ENCODE peak calls at places on chromosomes 12 and 14, in nine cellular contexts. One of them, this sample, is unnamed. For H3K27me3, the result is how much of the 10 kb centered on the place peaks cover.

GRCh38 chr12:70074510-70074909 is 168.7 kb upstream of the CNOT2 start:
- DNase-seq in right lobe of liver: no peak
- DNase-seq in Peyer's patch: no peak
- DNase-seq in endothelial cell of umbilical vein: no peak
- DNase-seq in tibial nerve: no peak
- DNase-seq in IMR-90: no peak
- DNase-seq in esophagus squamous epithelium: no peak
- DNase-seq in sigmoid colon: no peak
- DNase-seq in body of pancreas: no peak
- DNase-seq in this sample: no peak

GRCh38 chr14:90547250-90547649 is 150.4 kb downstream of the CALM1 start:
- DNase-seq in right lobe of liver: no peak
- DNase-seq in Peyer's patch: no peak
- DNase-seq in endothelial cell of umbilical vein: no peak
- DNase-seq in tibial nerve: no peak
- DNase-seq in IMR-90: no peak
- DNase-seq in esophagus squamous epithelium: no peak
- DNase-seq in sigmoid colon: no peak
- DNase-seq in body of pancreas: no peak
- DNase-seq in this sample: no peak

GRCh38 chr12:121514184-121514742 is 66.6 kb downstream of the KDM2B start:
- DNase-seq in right lobe of liver: no peak
- DNase-seq in Peyer's patch: no peak
- DNase-seq in endothelial cell of umbilical vein: no peak
- DNase-seq in tibial nerve: no peak
- DNase-seq in IMR-90: no peak
- DNase-seq in esophagus squamous epithelium: no peak
- DNase-seq in sigmoid colon: no peak
- DNase-seq in body of pancreas: no peak
- DNase-seq in this sample: no peak

GRCh38 chr12:39483597-39483996 is 40.7 kb upstream of the KIF21A start:
- DNase-seq in right lobe of liver: no peak
- DNase-seq in Peyer's patch: no peak
- DNase-seq in endothelial cell of umbilical vein: no peak
- DNase-seq in tibial nerve: no peak
- DNase-seq in IMR-90: no peak
- DNase-seq in esophagus squamous epithelium: no peak
- DNase-seq in sigmoid colon: no peak
- DNase-seq in body of pancreas: no peak
- DNase-seq in this sample: no peak

GRCh38 chr12:14322403-14322802 is 43.1 kb upstream of the ATF7IP start:
- DNase-seq in right lobe of liver: no peak
- DNase-seq in Peyer's patch: no peak
- DNase-seq in endothelial cell of umbilical vein: no peak
- DNase-seq in tibial nerve: no peak
- DNase-seq in IMR-90: peak
- DNase-seq in esophagus squamous epithelium: no peak
- DNase-seq in sigmoid colon: no peak
- DNase-seq in body of pancreas: no peak
- DNase-seq in this sample: no peak

GRCh38 chr14:77139540-77140342 is 1.9 kb downstream of the ZDHHC22 start:
- DNase-seq in right lobe of liver: peak
- DNase-seq in Peyer's patch: no peak
- DNase-seq in endothelial cell of umbilical vein: no peak
- DNase-seq in tibial nerve: no peak
- DNase-seq in IMR-90: no peak
- DNase-seq in esophagus squamous epithelium: no peak
- DNase-seq in sigmoid colon: no peak
- DNase-seq in body of pancreas: peak
- DNase-seq in this sample: no peak

GRCh38 chr12:118397693-118398440 is 21.5 kb downstream of the SUDS3 start:
- DNase-seq in right lobe of liver: no peak
- DNase-seq in Peyer's patch: no peak
- DNase-seq in endothelial cell of umbilical vein: no peak
- DNase-seq in tibial nerve: no peak
- DNase-seq in IMR-90: peak
- DNase-seq in esophagus squamous epithelium: no peak
- DNase-seq in sigmoid colon: no peak
- DNase-seq in body of pancreas: no peak
- DNase-seq in this sample: no peak

GRCh38 chr12:114013601-114014345 is 47.6 kb upstream of the RBM19 start:
- DNase-seq in right lobe of liver: no peak
- DNase-seq in Peyer's patch: no peak
- DNase-seq in endothelial cell of umbilical vein: no peak
- DNase-seq in tibial nerve: no peak
- DNase-seq in IMR-90: peak
- DNase-seq in esophagus squamous epithelium: no peak
- DNase-seq in sigmoid colon: no peak
- DNase-seq in body of pancreas: no peak
- DNase-seq in this sample: no peak

GRCh38 chr12:123064885-123065619 is 84.6 kb downstream of the ARL6IP4 start:
- DNase-seq in right lobe of liver: no peak
- DNase-seq in Peyer's patch: no peak
- DNase-seq in endothelial cell of umbilical vein: no peak
- DNase-seq in tibial nerve: no peak
- DNase-seq in IMR-90: no peak
- DNase-seq in esophagus squamous epithelium: no peak
- DNase-seq in sigmoid colon: no peak
- DNase-seq in body of pancreas: no peak
- DNase-seq in this sample: no peak

GRCh38 chr12:19855876-19856275 is 416.6 kb downstream of the AEBP2 start:
- DNase-seq in right lobe of liver: no peak
- DNase-seq in Peyer's patch: no peak
- DNase-seq in endothelial cell of umbilical vein: no peak
- DNase-seq in tibial nerve: no peak
- DNase-seq in IMR-90: no peak
- DNase-seq in esophagus squamous epithelium: no peak
- DNase-seq in sigmoid colon: no peak
- DNase-seq in body of pancreas: no peak
- DNase-seq in this sample: no peak

GRCh38 chr14:85531141-85531593 is 1.2 kb downstream of the FLRT2 start:
- DNase-seq in right lobe of liver: peak
- DNase-seq in Peyer's patch: peak
- DNase-seq in endothelial cell of umbilical vein: peak
- DNase-seq in tibial nerve: peak
- DNase-seq in IMR-90: peak
- DNase-seq in esophagus squamous epithelium: no peak
- DNase-seq in sigmoid colon: peak
- DNase-seq in body of pancreas: peak
- DNase-seq in this sample: peak

GRCh38 chr12:28191690-28192089 is 1.4 kb downstream of the CCDC91 start:
- DNase-seq in right lobe of liver: no peak
- DNase-seq in Peyer's patch: no peak
- DNase-seq in endothelial cell of umbilical vein: peak
- DNase-seq in tibial nerve: no peak
- DNase-seq in IMR-90: peak
- DNase-seq in esophagus squamous epithelium: no peak
- DNase-seq in sigmoid colon: no peak
- DNase-seq in body of pancreas: peak
- DNase-seq in this sample: no peak

GRCh38 chr14:89549381-89550102 is 132.5 kb upstream of the FOXN3 start:
- DNase-seq in right lobe of liver: no peak
- DNase-seq in Peyer's patch: no peak
- DNase-seq in endothelial cell of umbilical vein: no peak
- DNase-seq in tibial nerve: no peak
- DNase-seq in IMR-90: peak
- DNase-seq in esophagus squamous epithelium: no peak
- DNase-seq in sigmoid colon: no peak
- DNase-seq in body of pancreas: no peak
- DNase-seq in this sample: no peak

GRCh38 chr14:93717222-93717967 is 70.9 kb downstream of the PRIMA1 start:
- DNase-seq in right lobe of liver: no peak
- DNase-seq in Peyer's patch: peak
- DNase-seq in endothelial cell of umbilical vein: no peak
- DNase-seq in tibial nerve: no peak
- DNase-seq in IMR-90: no peak
- DNase-seq in esophagus squamous epithelium: no peak
- DNase-seq in sigmoid colon: peak
- DNase-seq in body of pancreas: no peak
- DNase-seq in this sample: no peak

GRCh38 chr14:33404054-33404453 is 465.4 kb downstream of the NPAS3 start:
- DNase-seq in right lobe of liver: no peak
- DNase-seq in Peyer's patch: no peak
- DNase-seq in endothelial cell of umbilical vein: peak
- DNase-seq in tibial nerve: no peak
- DNase-seq in IMR-90: peak
- DNase-seq in esophagus squamous epithelium: no peak
- DNase-seq in sigmoid colon: no peak
- DNase-seq in body of pancreas: no peak
- DNase-seq in this sample: no peak

GRCh38 chr12:67991158-67991557 is 1.9 kb downstream of the IFNG-AS1 start:
- DNase-seq in right lobe of liver: no peak
- DNase-seq in Peyer's patch: peak
- DNase-seq in endothelial cell of umbilical vein: no peak
- DNase-seq in tibial nerve: no peak
- DNase-seq in IMR-90: no peak
- DNase-seq in esophagus squamous epithelium: no peak
- DNase-seq in sigmoid colon: no peak
- DNase-seq in body of pancreas: no peak
- DNase-seq in this sample: no peak

GRCh38 chr14:100669468-100669867 is 57.2 kb upstream of the DLK1 start:
- DNase-seq in right lobe of liver: no peak
- DNase-seq in Peyer's patch: no peak
- DNase-seq in endothelial cell of umbilical vein: no peak
- DNase-seq in tibial nerve: no peak
- DNase-seq in IMR-90: no peak
- DNase-seq in esophagus squamous epithelium: no peak
- DNase-seq in sigmoid colon: no peak
- DNase-seq in body of pancreas: no peak
- DNase-seq in this sample: no peak

GRCh38 chr12:44307506-44308168 is 471.8 kb downstream of the TMEM117 start:
- DNase-seq in right lobe of liver: no peak
- DNase-seq in Peyer's patch: no peak
- DNase-seq in endothelial cell of umbilical vein: no peak
- DNase-seq in tibial nerve: no peak
- DNase-seq in IMR-90: no peak
- DNase-seq in esophagus squamous epithelium: no peak
- DNase-seq in sigmoid colon: no peak
- DNase-seq in body of pancreas: no peak
- DNase-seq in this sample: no peak

GRCh38 chr12:127680516-127680915 is 586.5 kb upstream of the TMEM132C start:
- DNase-seq in right lobe of liver: no peak
- DNase-seq in Peyer's patch: no peak
- DNase-seq in endothelial cell of umbilical vein: no peak
- DNase-seq in tibial nerve: no peak
- DNase-seq in IMR-90: no peak
- DNase-seq in esophagus squamous epithelium: no peak
- DNase-seq in sigmoid colon: no peak
- DNase-seq in body of pancreas: no peak
- DNase-seq in this sample: no peak

GRCh38 chr12:57515468-57515933 is 4.8 kb downstream of the DDIT3 start:
- DNase-seq in right lobe of liver: no peak
- DNase-seq in Peyer's patch: no peak
- DNase-seq in endothelial cell of umbilical vein: no peak
- DNase-seq in tibial nerve: no peak
- DNase-seq in IMR-90: no peak
- DNase-seq in esophagus squamous epithelium: no peak
- DNase-seq in sigmoid colon: no peak
- DNase-seq in body of pancreas: no peak
- DNase-seq in this sample: no peak
- TF ChIP-seq POLR2A in right lobe of liver: no peak
- TF ChIP-seq POLR2A in Peyer's patch: no peak
- TF ChIP-seq POLR2A in endothelial cell of umbilical vein: no peak
- TF ChIP-seq POLR2A in tibial nerve: no peak
- TF ChIP-seq POLR2A in IMR-90: no peak
- TF ChIP-seq POLR2A in esophagus squamous epithelium: no peak
- TF ChIP-seq POLR2A in sigmoid colon: no peak
- TF ChIP-seq POLR2A in body of pancreas: no peak
- TF ChIP-seq POLR2A in this sample: no peak

GRCh38 chr14:106228541-106229158 is 702.3 kb downstream of the TMEM121 start:
- DNase-seq in right lobe of liver: no peak
- DNase-seq in Peyer's patch: no peak
- DNase-seq in endothelial cell of umbilical vein: no peak
- DNase-seq in tibial nerve: no peak
- DNase-seq in IMR-90: no peak
- DNase-seq in esophagus squamous epithelium: no peak
- DNase-seq in sigmoid colon: no peak
- DNase-seq in body of pancreas: no peak
- DNase-seq in this sample: no peak
- H3K4me3 ChIP-seq in right lobe of liver: no peak
- H3K4me3 ChIP-seq in Peyer's patch: no peak
- H3K4me3 ChIP-seq in endothelial cell of umbilical vein: no peak
- H3K4me3 ChIP-seq in tibial nerve: no peak
- H3K4me3 ChIP-seq in IMR-90: no peak
- H3K4me3 ChIP-seq in esophagus squamous epithelium: no peak
- H3K4me3 ChIP-seq in sigmoid colon: no peak
- H3K4me3 ChIP-seq in body of pancreas: no peak
- H3K4me3 ChIP-seq in this sample: no peak

GRCh38 chr14:104282332-104283196 is 144.2 kb downstream of the KIF26A start:
- DNase-seq in right lobe of liver: peak
- DNase-seq in Peyer's patch: peak
- DNase-seq in endothelial cell of umbilical vein: no peak
- DNase-seq in tibial nerve: peak
- DNase-seq in IMR-90: no peak
- DNase-seq in esophagus squamous epithelium: no peak
- DNase-seq in sigmoid colon: peak
- DNase-seq in body of pancreas: peak
- DNase-seq in this sample: peak
- H3K27me3 ChIP-seq in right lobe of liver: under half
- H3K27me3 ChIP-seq in Peyer's patch: under half
- H3K27me3 ChIP-seq in endothelial cell of umbilical vein: under half
- H3K27me3 ChIP-seq in tibial nerve: under half
- H3K27me3 ChIP-seq in IMR-90: under half
- H3K27me3 ChIP-seq in esophagus squamous epithelium: under half
- H3K27me3 ChIP-seq in sigmoid colon: under half
- H3K27me3 ChIP-seq in body of pancreas: under half
- H3K27me3 ChIP-seq in this sample: under half

GRCh38 chr12:109157986-109158385 is 41.6 kb downstream of the ACACB start:
- DNase-seq in right lobe of liver: no peak
- DNase-seq in Peyer's patch: no peak
- DNase-seq in endothelial cell of umbilical vein: no peak
- DNase-seq in tibial nerve: no peak
- DNase-seq in IMR-90: no peak
- DNase-seq in esophagus squamous epithelium: no peak
- DNase-seq in sigmoid colon: peak
- DNase-seq in body of pancreas: no peak
- DNase-seq in this sample: no peak

GRCh38 chr12:109156586-109156985 is 40.2 kb downstream of the ACACB start:
- DNase-seq in right lobe of liver: no peak
- DNase-seq in Peyer's patch: no peak
- DNase-seq in endothelial cell of umbilical vein: no peak
- DNase-seq in tibial nerve: no peak
- DNase-seq in IMR-90: no peak
- DNase-seq in esophagus squamous epithelium: no peak
- DNase-seq in sigmoid colon: peak
- DNase-seq in body of pancreas: no peak
- DNase-seq in this sample: no peak

GRCh38 chr12:109156036-109156435 is 39.6 kb downstream of the ACACB start:
- DNase-seq in right lobe of liver: no peak
- DNase-seq in Peyer's patch: no peak
- DNase-seq in endothelial cell of umbilical vein: no peak
- DNase-seq in tibial nerve: no peak
- DNase-seq in IMR-90: no peak
- DNase-seq in esophagus squamous epithelium: no peak
- DNase-seq in sigmoid colon: peak
- DNase-seq in body of pancreas: no peak
- DNase-seq in this sample: no peak

GRCh38 chr12:109153711-109154434 is 37.5 kb downstream of the ACACB start:
- DNase-seq in right lobe of liver: peak
- DNase-seq in Peyer's patch: no peak
- DNase-seq in endothelial cell of umbilical vein: peak
- DNase-seq in tibial nerve: no peak
- DNase-seq in IMR-90: no peak
- DNase-seq in esophagus squamous epithelium: no peak
- DNase-seq in sigmoid colon: peak
- DNase-seq in body of pancreas: peak
- DNase-seq in this sample: no peak

GRCh38 chr12:109154485-109155438 is 38.4 kb downstream of the ACACB start:
- DNase-seq in right lobe of liver: peak
- DNase-seq in Peyer's patch: peak
- DNase-seq in endothelial cell of umbilical vein: peak
- DNase-seq in tibial nerve: peak
- DNase-seq in IMR-90: peak
- DNase-seq in esophagus squamous epithelium: peak
- DNase-seq in sigmoid colon: peak
- DNase-seq in body of pancreas: peak
- DNase-seq in this sample: peak
- TF ChIP-seq POLR2A in right lobe of liver: peak
- TF ChIP-seq POLR2A in Peyer's patch: peak
- TF ChIP-seq POLR2A in endothelial cell of umbilical vein: no peak
- TF ChIP-seq POLR2A in tibial nerve: peak
- TF ChIP-seq POLR2A in IMR-90: no peak
- TF ChIP-seq POLR2A in esophagus squamous epithelium: peak
- TF ChIP-seq POLR2A in sigmoid colon: peak
- TF ChIP-seq POLR2A in body of pancreas: peak
- TF ChIP-seq POLR2A in this sample: no peak

This sample was measured in heart left ventricle.